ENCODE peak calls at places on chromosome 21, in nine cellular contexts. E is ACHN; P is activated CD8-positive, alpha-beta memory T cell treated with anti-CD3 and anti-CD28 coated beads for 1 hour; Z is globus pallidus; X is adrenal gland; B is stimulated activated CD4-positive, alpha-beta T cell treated with anti-CD3 and anti-CD28 coated beads, Interleukin-1b, Interleukin-23, amount 100 ng/mL, for 48 hours; S is GM10248; M is AG04450; A is MV-4-11. O is an unnamed sample.

GRCh38 chr21:42746593-42747266 is 93.3 kb downstream of the PDE9A start:
- DNase-seq in E (no peak), P (peak), Z (no peak), X (no peak), B (peak), S (no peak), M (no peak), A (peak), O (no peak)

GRCh38 chr21:16186742-16187141 is 457.0 kb downstream of the USP25 start:
- DNase-seq in E (no peak), P (no peak), Z (no peak), X (no peak), B (no peak), S (no peak), M (no peak), A (no peak), O (no peak)

GRCh38 chr21:15422761-15423160 is 307.0 kb upstream of the USP25 start:
- DNase-seq in E (no peak), P (no peak), Z (no peak), X (no peak), B (no peak), S (no peak), M (no peak), A (no peak), O (peak)

GRCh38 chr21:42806489-42807140 is 72.7 kb downstream of the WDR4 start:
- DNase-seq in E (no peak), P (no peak), Z (no peak), X (no peak), B (no peak), S (no peak), M (no peak), A (no peak), O (no peak)

GRCh38 chr21:23612210-23612609 is 1995.1 kb downstream of the MRPL39 start:
- DNase-seq in E (no peak), P (no peak), Z (no peak), X (no peak), B (no peak), S (no peak), M (no peak), A (no peak), O (no peak)

GRCh38 chr21:34996304-34997081 is 52.6 kb downstream of the RUNX1 start:
- DNase-seq in E (no peak), P (no peak), Z (no peak), X (no peak), B (peak), S (no peak), M (no peak), A (no peak), O (no peak)

GRCh38 chr21:45364464-45365185 is 40.3 kb upstream of the COL18A1 start:
- DNase-seq in E (peak), P (no peak), Z (no peak), X (no peak), B (no peak), S (no peak), M (peak), A (no peak), O (no peak)

GRCh38 chr21:35070436-35070835 is 21.3 kb upstream of the RUNX1 start:
- DNase-seq in E (no peak), P (no peak), Z (no peak), X (no peak), B (no peak), S (no peak), M (no peak), A (no peak), O (no peak)

GRCh38 chr21:45523411-45524101 is 18.7 kb downstream of the SLC19A1 start:
- DNase-seq in E (no peak), P (no peak), Z (no peak), X (peak), B (no peak), S (no peak), M (no peak), A (no peak), O (no peak)

GRCh38 chr21:27275294-27275927 is 308.5 kb upstream of the ADAMTS5 start:
- DNase-seq in E (peak), P (no peak), Z (no peak), X (no peak), B (no peak), S (no peak), M (peak), A (peak), O (peak)

GRCh38 chr21:45256912-45257672 is 30.6 kb downstream of the POFUT2 start:
- DNase-seq in E (no peak), P (no peak), Z (no peak), X (no peak), B (no peak), S (no peak), M (no peak), A (no peak), O (no peak)

GRCh38 chr21:29181799-29182470 is 51.5 kb downstream of the MAP3K7CL start:
- DNase-seq in E (peak), P (no peak), Z (no peak), X (peak), B (no peak), S (peak), M (peak), A (no peak), O (peak)

GRCh38 chr21:41217656-41218380 is 49.9 kb downstream of the BACE2 start:
- DNase-seq in E (no peak), P (no peak), Z (no peak), X (no peak), B (no peak), S (no peak), M (peak), A (no peak), O (no peak)

GRCh38 chr21:38669186-38669585 is 136.5 kb upstream of the ETS2 start:
- DNase-seq in E (peak), P (no peak), Z (no peak), X (no peak), B (no peak), S (peak), M (no peak), A (peak), O (peak)

GRCh38 chr21:23936224-23936623 is 1671.1 kb downstream of the MRPL39 start:
- DNase-seq in E (peak), P (no peak), Z (peak), X (peak), B (no peak), S (no peak), M (peak), A (peak), O (no peak)

GRCh38 chr21:25509862-25510261 is 97.4 kb downstream of the MRPL39 start:
- DNase-seq in E (no peak), P (no peak), Z (no peak), X (no peak), B (no peak), S (peak), M (no peak), A (no peak), O (no peak)

GRCh38 chr21:45471229-45472052 is 66.5 kb downstream of the COL18A1 start:
- DNase-seq in E (peak), P (no peak), Z (no peak), X (no peak), B (no peak), S (no peak), M (peak), A (no peak), O (peak)

GRCh38 chr21:14773777-14774345 is 227.7 kb upstream of the SAMSN1 start:
- DNase-seq in E (peak), P (no peak), Z (peak), X (peak), B (peak), S (peak), M (no peak), A (peak), O (peak)

GRCh38 chr21:26405071-26405470 is 168.0 kb downstream of the CYYR1 start:
- DNase-seq in E (peak), P (no peak), Z (no peak), X (no peak), B (no peak), S (no peak), M (no peak), A (no peak), O (no peak)

GRCh38 chr21:44331650-44332306 is 7.4 kb downstream of the CFAP410 start:
- DNase-seq in E (no peak), P (no peak), Z (no peak), X (no peak), B (no peak), S (no peak), M (no peak), A (no peak), O (peak)

GRCh38 chr21:43902441-43902840 is 37.4 kb downstream of the AGPAT3 start:
- DNase-seq in E (no peak), P (no peak), Z (no peak), X (peak), B (no peak), S (no peak), M (no peak), A (no peak), O (no peak)